ENCODE peak calls at places on chromosomes 1 and 21, in five cellular contexts. H is lower lobe of right lung, U is body of pancreas, K is tibial nerve, Y is right lobe of liver. L is an unnamed sample.
A peak's percentile ranks its signal among the peaks of the same experiment; 100 is the strongest.

GRCh38 chr1:158998781-158999161 is 10.9 kb upstream of the IFI16 start:
- DNase-seq in K (peak; percentile 85), Y (peak; percentile 42), U (peak; percentile 48), H (peak; percentile 58), L (no peak)

GRCh38 chr1:155307247-155307740 is 1.4 kb upstream of the FDPS start:
- DNase-seq in U (no peak), Y (no peak), H (no peak), K (no peak), L (no peak)

GRCh38 chr1:3746784-3747521 is 5.3 kb upstream of the CCDC27 start:
- DNase-seq in U (peak; percentile 96), H (peak; percentile 93), Y (peak; percentile 92), K (peak; percentile 79), L (peak; percentile 22)

GRCh38 chr21:35450830-35451229 is 401.7 kb upstream of the RUNX1 start:
- DNase-seq in H (no peak), Y (no peak), K (no peak), U (no peak), L (no peak)

GRCh38 chr1:164780863-164781262 is 221.9 kb downstream of the PBX1 start:
- DNase-seq in K (no peak), H (no peak), U (peak; percentile 53), Y (no peak), L (no peak)

GRCh38 chr1:247962911-247963588 is 2.0 kb upstream of the OR2AK2 start:
- DNase-seq in Y (no peak), H (no peak), K (no peak), U (no peak), L (no peak)

GRCh38 chr1:220788146-220788545 is 1.4 kb downstream of the MTARC1 start:
- DNase-seq in U (no peak), Y (no peak), H (no peak), K (no peak), L (no peak)

GRCh38 chr1:33099290-33100118 is 18.6 kb downstream of the AZIN2 start:
- DNase-seq in H (peak; percentile 67), Y (no peak), U (peak; percentile 39), K (peak; percentile 57), L (no peak)

GRCh38 chr1:21261551-21262281 is 28.5 kb downstream of the ECE1 start:
- DNase-seq in K (peak; percentile 73), H (peak; percentile 59), Y (peak; percentile 58), U (peak; percentile 66), L (no peak)

GRCh38 chr1:111904478-111905218 is 84.8 kb downstream of the KCND3 start:
- DNase-seq in U (no peak), H (no peak), Y (no peak), K (no peak), L (no peak)

GRCh38 chr1:225772323-225772768 is 5.3 kb upstream of the SRP9 start:
- DNase-seq in U (peak; percentile 95), K (peak; percentile 87), Y (peak; percentile 80), H (peak; percentile 86), L (no peak)

GRCh38 chr1:225580180-225581099 is 72.5 kb downstream of the ENAH start:
- DNase-seq in Y (no peak), K (no peak), H (no peak), U (no peak), L (no peak)

GRCh38 chr1:225343618-225344017 is 84.2 kb downstream of the LBR start:
- DNase-seq in Y (no peak), K (no peak), H (no peak), U (no peak), L (no peak)

GRCh38 chr1:5238351-5239123 is 584.1 kb downstream of the AJAP1 start:
- DNase-seq in U (no peak), H (no peak), K (no peak), Y (no peak), L (no peak)

GRCh38 chr1:1157914-1158710 is 15.6 kb upstream of the TTLL10 start:
- DNase-seq in U (peak; percentile 77), K (no peak), Y (no peak), H (peak; percentile 77), L (no peak)

GRCh38 chr1:27886353-27886679 is 14.0 kb downstream of the THEMIS2 start:
- DNase-seq in Y (no peak), K (no peak), H (no peak), U (no peak), L (no peak)

GRCh38 chr1:232904566-232904965 is 45.8 kb upstream of the NTPCR start:
- DNase-seq in K (no peak), Y (no peak), H (no peak), U (no peak), L (no peak)

GRCh38 chr1:7550261-7550850 is 220.7 kb upstream of the VAMP3 start:
- DNase-seq in H (peak; percentile 26), K (no peak), Y (no peak), U (no peak), L (no peak)

GRCh38 chr1:205374205-205375078 is 17.7 kb upstream of the KLHDC8A start:
- DNase-seq in Y (no peak), H (no peak), K (no peak), U (no peak), L (no peak)

GRCh38 chr1:228851196-228851595 is 115.9 kb downstream of the RHOU start:
- DNase-seq in H (no peak), U (no peak), K (no peak), Y (no peak), L (no peak)

GRCh38 chr1:198700396-198700795 is 61.6 kb downstream of the PTPRC start:
- DNase-seq in Y (no peak), K (no peak), H (no peak), U (no peak), L (no peak)

GRCh38 chr1:69524010-69524409 is 43.7 kb upstream of the LRRC7 start:
- DNase-seq in Y (no peak), H (no peak), K (no peak), U (no peak), L (no peak)

GRCh38 chr1:43531453-43531905 is 796 bp downstream of the PTPRF start:
- DNase-seq in Y (peak; percentile 79), H (peak; percentile 69), K (no peak), U (peak; percentile 65), L (no peak)

GRCh38 chr1:94143809-94144176 is 22.8 kb upstream of the ABCA4 start:
- DNase-seq in H (no peak), K (no peak), U (no peak), Y (no peak), L (no peak)

GRCh38 chr1:10257851-10258250 is 47.5 kb downstream of the KIF1B start:
- DNase-seq in H (no peak), Y (no peak), K (no peak), U (no peak), L (no peak)

DNA sequence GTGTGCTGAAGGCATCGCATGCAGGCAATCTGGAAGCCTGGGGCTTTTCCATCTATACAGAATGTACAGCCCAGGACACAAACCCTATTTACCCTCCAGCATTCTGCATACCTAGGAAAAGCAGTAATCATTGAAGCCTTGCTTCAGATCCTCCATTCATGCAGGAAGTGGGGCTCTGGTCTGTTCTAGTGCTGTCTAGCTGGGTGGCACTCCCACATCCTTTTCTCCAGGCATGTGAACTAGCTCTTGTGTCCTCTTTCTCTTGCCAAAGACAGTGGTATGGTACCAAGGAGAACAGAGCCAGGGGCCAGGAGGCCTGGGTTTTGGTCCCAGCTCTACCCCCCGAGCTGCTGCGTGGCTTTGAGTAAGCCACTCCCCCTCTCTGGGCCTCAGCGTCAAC is 21.7 kb downstream of the LRP8 start:
- DNase-seq in Y (no peak), U (no peak), H (no peak), K (no peak), L (no peak)
- TF ChIP-seq CTCF in Y (no peak), U (no peak), H (no peak), K (no peak), L (no peak)

GRCh38 chr1:204126941-204127340 is 24.9 kb downstream of the ETNK2 start:
- DNase-seq in H (no peak), Y (no peak), K (no peak), U (no peak), L (no peak)

GRCh38 chr1:204128464-204128963 is 23.3 kb downstream of the ETNK2 start:
- DNase-seq in K (no peak), Y (no peak), H (no peak), U (no peak), L (no peak)

GRCh38 chr1:204128964-204129896 is 22.6 kb downstream of the ETNK2 start:
- DNase-seq in Y (peak; percentile 73), U (peak; percentile 75), K (peak; percentile 41), H (peak; percentile 85), L (no peak)

GRCh38 chr1:204126367-204126766 is 25.5 kb downstream of the ETNK2 start:
- DNase-seq in K (no peak), U (no peak), Y (no peak), H (no peak), L (no peak)

DNA sequence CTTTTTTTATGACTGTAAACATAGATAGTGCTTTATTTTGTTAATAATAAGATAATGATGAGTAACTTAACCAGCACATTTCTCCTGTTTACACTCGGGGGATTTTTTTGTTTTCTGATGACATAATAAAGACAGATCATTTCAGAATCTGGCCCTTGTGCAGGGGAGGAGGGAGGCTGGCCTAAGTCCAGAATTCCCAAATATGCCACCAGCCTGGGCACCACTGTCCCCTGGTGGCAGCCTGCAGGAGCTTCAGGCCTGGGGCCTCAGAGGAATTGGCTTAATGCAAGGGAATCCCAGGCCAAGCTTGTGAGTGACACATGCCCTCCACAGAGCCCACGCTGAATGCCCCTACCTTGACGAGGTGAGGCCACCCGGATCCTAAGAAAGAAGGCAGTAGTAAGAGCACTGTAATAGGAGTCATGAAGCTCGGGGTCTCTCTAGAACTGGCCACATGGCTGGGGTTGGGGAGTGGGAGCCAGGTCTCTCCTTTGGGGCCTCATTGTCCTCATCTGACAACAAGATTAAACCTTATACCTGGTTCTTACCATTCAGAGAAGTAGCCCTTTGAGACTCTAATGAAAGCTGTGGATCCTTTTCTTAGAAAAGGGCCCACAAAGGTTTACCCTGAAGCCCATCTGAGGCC is 24.1 kb downstream of the ETNK2 start:
- DNase-seq in U (peak; percentile 82), Y (peak; percentile 73), K (peak; percentile 71), H (peak; percentile 64), L (no peak)
- H3K27ac ChIP-seq in U (peak overlapping the region; percentile 90), Y (no peak overlapping the region), K (peak overlapping the region; percentile 72), H (peak overlapping the region; percentile 39), L (no peak overlapping the region)

GRCh38 chr1:54289939-54290233 is 89.9 kb downstream of the MRPL37 start:
- DNase-seq in H (no peak), Y (no peak), K (no peak), U (no peak), L (no peak)
- H3K4me1 ChIP-seq in H (peaks cover 44% of the 10 kb centered on the region), Y (no peaks in the 10 kb centered on the region), K (peaks cover 100% of the 10 kb centered on the region), U (peaks cover 42% of the 10 kb centered on the region), L (peaks cover 40% of the 10 kb centered on the region)

DNA sequence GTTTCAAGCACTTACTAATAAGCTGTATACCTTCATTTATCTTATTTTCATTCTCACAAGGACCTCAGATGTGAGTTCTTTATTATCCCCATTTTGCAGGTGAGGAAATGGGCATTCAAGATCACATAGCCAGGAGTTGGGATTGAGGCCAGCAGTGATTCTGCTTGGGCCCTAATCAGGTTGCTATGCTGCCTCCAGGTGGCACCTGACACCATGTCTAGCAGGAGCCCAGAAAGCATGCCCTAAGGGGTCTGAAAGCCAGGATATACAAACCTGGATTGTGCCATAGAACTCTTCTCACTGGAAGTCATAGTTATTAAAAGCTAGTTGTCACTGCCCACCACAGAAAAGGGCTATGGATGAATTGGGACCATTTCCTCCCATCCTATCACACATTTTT is 61.1 kb downstream of the FYB2 start:
- DNase-seq in H (no peak), U (peak; percentile 56), K (no peak), Y (peak; percentile 49), L (no peak)
- TF ChIP-seq CTCF in H (no peak), U (no peak), K (no peak), Y (peak; percentile 51), L (no peak)

GRCh38 chr21:41603476-41603875 is 95.5 kb upstream of the TMPRSS2 start:
- DNase-seq in Y (no peak), U (no peak), H (no peak), K (no peak), L (no peak)
- H3K27ac ChIP-seq in Y (no peak overlapping the region), U (no peak overlapping the region), H (no peak overlapping the region), K (no peak overlapping the region), L (no peak overlapping the region)